ENCODE peak calls at places on chromosomes 13 and 19, in four cellular contexts. T, S, C and Z are unnamed samples.

GRCh38 chr19:18629166-18630088 is 7.4 kb upstream of the KLHL26 start:
- DNase-seq in S (no peak), C (no peak), T (no peak), Z (no peak)

GRCh38 chr19:17332677-17333581 is 1.7 kb downstream of the ANO8 start:
- DNase-seq in C (peak), T (no peak), S (no peak), Z (no peak)

GRCh38 chr13:41782086-41782485 is 178.8 kb downstream of the VWA8 start:
- DNase-seq in C (no peak), S (no peak), T (no peak), Z (no peak)

GRCh38 chr19:17489392-17490030 is 19.2 kb downstream of the SLC27A1 start:
- DNase-seq in T (no peak), S (no peak), C (no peak), Z (no peak)

GRCh38 chr13:106418556-106418955 is 116.9 kb downstream of the EFNB2 start:
- DNase-seq in C (peak), S (no peak), T (no peak), Z (no peak)

GRCh38 chr13:24459234-24459633 is 53.3 kb downstream of the PARP4 start:
- DNase-seq in T (no peak), S (peak), C (peak), Z (no peak)

GRCh38 chr13:80012281-80012680 is 328.6 kb downstream of the SPRY2 start:
- DNase-seq in T (no peak), C (no peak), S (no peak), Z (no peak)

GRCh38 chr13:112880221-112880641 is 88.8 kb upstream of the MCF2L start:
- DNase-seq in S (no peak), C (no peak), T (no peak), Z (no peak)

GRCh38 chr19:55484571-55485438 is at the start of gene NAT14:
- DNase-seq in T (peak), C (no peak), S (peak), Z (peak)

GRCh38 chr19:44741841-44742352 is 6.6 kb upstream of the BCL3 start:
- DNase-seq in T (no peak), C (peak), S (no peak), Z (peak)

GRCh38 chr13:110644892-110645521 is 29.7 kb downstream of the NAXD start:
- DNase-seq in T (peak), S (no peak), C (peak), Z (peak)

GRCh38 chr19:46710687-46711086 is 6.2 kb downstream of the PRKD2 start:
- DNase-seq in T (no peak), C (no peak), S (no peak), Z (no peak)

GRCh38 chr13:41942462-41943094 is 18.3 kb downstream of the VWA8 start:
- DNase-seq in T (no peak), S (no peak), C (no peak), Z (no peak)

GRCh38 chr19:41362143-41362847 is 1.7 kb downstream of the B9D2 start:
- DNase-seq in T (no peak), C (no peak), S (no peak), Z (no peak)

GRCh38 chr13:77034883-77035282 is 7.9 kb upstream of the FBXL3 start:
- DNase-seq in C (no peak), S (no peak), T (no peak), Z (no peak)

GRCh38 chr13:41561179-41561578 is 103.8 kb downstream of the RGCC start:
- DNase-seq in C (no peak), T (no peak), S (no peak), Z (no peak)

GRCh38 chr13:92187378-92187989 is 789.1 kb downstream of the GPC5 start:
- DNase-seq in S (no peak), T (no peak), C (peak), Z (no peak)

GRCh38 chr19:39390460-39390758 is 497 bp downstream of the PAF1 start:
- DNase-seq in C (no peak), T (no peak), S (no peak), Z (peak)

GRCh38 chr13:43792456-43792855 is 5.7 kb upstream of the ENOX1 start:
- DNase-seq in S (no peak), T (no peak), C (no peak), Z (no peak)

GRCh38 chr19:674282-675151 is 1.7 kb upstream of the FSTL3 start:
- DNase-seq in T (no peak), S (no peak), C (no peak), Z (no peak)

GRCh38 chr13:33867472-33867871 is 49.5 kb downstream of the RFC3 start:
- DNase-seq in S (no peak), T (no peak), C (no peak), Z (no peak)

GRCh38 chr13:41364043-41364442 is 53.0 kb downstream of the NAA16 start:
- DNase-seq in T (no peak), C (no peak), S (no peak), Z (no peak)

GRCh38 chr19:19627442-19627715 is 641 bp downstream of the LPAR2 start:
- DNase-seq in C (no peak), T (no peak), S (peak), Z (no peak)

GRCh38 chr19:16070366-16070990 is 5.8 kb upstream of the TPM4 start:
- DNase-seq in C (no peak), S (peak), T (no peak), Z (peak)

GRCh38 chr13:63075126-63075525 is 1659.5 kb upstream of the PCDH20 start:
- DNase-seq in C (no peak), S (no peak), T (no peak), Z (no peak)

GRCh38 chr13:51959773-51960172 is 51.5 kb downstream of the ATP7B start:
- DNase-seq in T (no peak), S (peak), C (no peak), Z (no peak)

GRCh38 chr13:94602467-94602866 is 810 bp downstream of the GPR180 start:
- DNase-seq in T (no peak), S (no peak), C (no peak), Z (no peak)

GRCh38 chr13:50690020-50690419 is 153.5 kb downstream of the DLEU7 start:
- DNase-seq in T (no peak), S (no peak), C (no peak), Z (no peak)

GRCh38 chr13:113888701-113889330 is 24.9 kb upstream of the GAS6 start:
- DNase-seq in T (no peak), C (no peak), S (no peak), Z (no peak)

GRCh38 chr13:25588336-25589060 is 216.7 kb downstream of the ATP8A2 start:
- DNase-seq in C (no peak), T (no peak), S (no peak), Z (no peak)

GRCh38 chr19:35363001-35363590 is 4.8 kb downstream of the FFAR3 start:
- DNase-seq in T (no peak), S (no peak), C (no peak), Z (no peak)

GRCh38 chr19:36483653-36484052 is 5.7 kb downstream of the ZNF566 start:
- DNase-seq in C (no peak), T (no peak), S (no peak), Z (no peak)

GRCh38 chr13:27289016-27289665 is 18.5 kb downstream of the RASL11A start:
- DNase-seq in S (no peak), C (no peak), T (no peak), Z (no peak)

GRCh38 chr13:44397766-44398223 is 24.2 kb downstream of the SERP2 start:
- DNase-seq in C (no peak), T (no peak), S (no peak), Z (no peak)

GRCh38 chr19:43784981-43785808 is 4.4 kb upstream of the KCNN4 start:
- DNase-seq in C (no peak), T (no peak), S (no peak), Z (no peak)

GRCh38 chr19:16266586-16266942 is 58.1 kb upstream of the KLF2 start:
- DNase-seq in T (peak), S (no peak), C (no peak), Z (no peak)

GRCh38 chr13:109297628-109298027 is 488.8 kb downstream of the IRS2 start:
- DNase-seq in C (peak), S (no peak), T (no peak), Z (no peak)

GRCh38 chr13:76976929-76977328 is 15.0 kb upstream of the CLN5 start:
- DNase-seq in S (no peak), T (no peak), C (no peak), Z (no peak)

GRCh38 chr19:18419195-18419698 is at the start of gene SSBP4:
- DNase-seq in C (no peak), S (peak), T (peak), Z (no peak)